ENCODE peak calls at places on chromosomes 1 and 21, in six cellular contexts. One of them, this sample, is unnamed.

GRCh38 chr1:220325306-220325995 is 53.2 kb upstream of the RAB3GAP2 start:
- DNase-seq in KBM-7: peak; percentile 16
- DNase-seq in NCI-H1930: no peak
- DNase-seq in KG1: no peak
- DNase-seq in fibroblast of mammary gland: no peak
- DNase-seq in left ventricle myocardium superior: no peak
- DNase-seq in this sample: no peak

GRCh38 chr1:9732123-9732971 is 80.8 kb downstream of the PIK3CD start:
- DNase-seq in KBM-7: no peak
- DNase-seq in NCI-H1930: no peak
- DNase-seq in left ventricle myocardium superior: no peak
- DNase-seq in fibroblast of mammary gland: peak; percentile 9
- DNase-seq in KG1: no peak
- DNase-seq in this sample: no peak

GRCh38 chr1:203467550-203467921 is 8.1 kb upstream of the PRELP start:
- DNase-seq in left ventricle myocardium superior: peak; percentile 87
- DNase-seq in KBM-7: no peak
- DNase-seq in fibroblast of mammary gland: peak; percentile 36
- DNase-seq in KG1: no peak
- DNase-seq in NCI-H1930: no peak
- DNase-seq in this sample: no peak

GRCh38 chr1:5480906-5481305 is 511.3 kb downstream of the NPHP4 start:
- DNase-seq in NCI-H1930: no peak
- DNase-seq in KG1: no peak
- DNase-seq in KBM-7: no peak
- DNase-seq in fibroblast of mammary gland: no peak
- DNase-seq in left ventricle myocardium superior: no peak
- DNase-seq in this sample: no peak

GRCh38 chr1:244220410-244220809 is 169.3 kb downstream of the ZBTB18 start:
- DNase-seq in KG1: no peak
- DNase-seq in KBM-7: no peak
- DNase-seq in left ventricle myocardium superior: no peak
- DNase-seq in fibroblast of mammary gland: no peak
- DNase-seq in NCI-H1930: no peak
- DNase-seq in this sample: no peak

GRCh38 chr1:209527372-209527771 is 56.1 kb upstream of the CAMK1G start:
- DNase-seq in KG1: no peak
- DNase-seq in NCI-H1930: no peak
- DNase-seq in left ventricle myocardium superior: no peak
- DNase-seq in fibroblast of mammary gland: peak; percentile 74
- DNase-seq in KBM-7: no peak
- DNase-seq in this sample: peak; percentile 4

GRCh38 chr21:46356494-46357334 is 32.8 kb downstream of the PCNT start:
- DNase-seq in KG1: no peak
- DNase-seq in NCI-H1930: no peak
- DNase-seq in left ventricle myocardium superior: peak; percentile 15
- DNase-seq in fibroblast of mammary gland: no peak
- DNase-seq in KBM-7: no peak
- DNase-seq in this sample: no peak

GRCh38 chr1:228307218-228308023 is 99.2 kb downstream of the TRIM11 start:
- DNase-seq in NCI-H1930: no peak
- DNase-seq in left ventricle myocardium superior: peak; percentile 24
- DNase-seq in fibroblast of mammary gland: no peak
- DNase-seq in KG1: no peak
- DNase-seq in KBM-7: no peak
- DNase-seq in this sample: no peak

GRCh38 chr1:228745497-228745896 is 10.2 kb downstream of the RHOU start:
- DNase-seq in KBM-7: no peak
- DNase-seq in NCI-H1930: no peak
- DNase-seq in KG1: no peak
- DNase-seq in fibroblast of mammary gland: no peak
- DNase-seq in left ventricle myocardium superior: no peak
- DNase-seq in this sample: no peak

GRCh38 chr1:164792410-164793004 is 233.5 kb downstream of the PBX1 start:
- DNase-seq in fibroblast of mammary gland: no peak
- DNase-seq in NCI-H1930: no peak
- DNase-seq in KBM-7: no peak
- DNase-seq in KG1: no peak
- DNase-seq in left ventricle myocardium superior: no peak
- DNase-seq in this sample: no peak

GRCh38 chr1:53627666-53628065 is 111.3 kb downstream of the GLIS1 start:
- DNase-seq in KG1: no peak
- DNase-seq in KBM-7: no peak
- DNase-seq in fibroblast of mammary gland: no peak
- DNase-seq in NCI-H1930: no peak
- DNase-seq in left ventricle myocardium superior: no peak
- DNase-seq in this sample: no peak

GRCh38 chr1:89363196-89363595 is 663 bp upstream of the GBP6 start:
- DNase-seq in KBM-7: no peak
- DNase-seq in left ventricle myocardium superior: no peak
- DNase-seq in NCI-H1930: no peak
- DNase-seq in fibroblast of mammary gland: no peak
- DNase-seq in KG1: no peak
- DNase-seq in this sample: peak; percentile 1

GRCh38 chr1:201709564-201710295 is 119.2 kb upstream of the IPO9 start:
- DNase-seq in NCI-H1930: peak; percentile 17
- DNase-seq in left ventricle myocardium superior: peak; percentile 87
- DNase-seq in KBM-7: peak; percentile 65
- DNase-seq in fibroblast of mammary gland: peak; percentile 67
- DNase-seq in KG1: no peak
- DNase-seq in this sample: peak; percentile 66

GRCh38 chr21:33767236-33767635 is 124.9 kb downstream of the ITSN1 start:
- DNase-seq in NCI-H1930: no peak
- DNase-seq in left ventricle myocardium superior: no peak
- DNase-seq in fibroblast of mammary gland: peak; percentile 58
- DNase-seq in KG1: no peak
- DNase-seq in KBM-7: no peak
- DNase-seq in this sample: peak; percentile 46

GRCh38 chr1:232667781-232668101 is 37.8 kb upstream of the SIPA1L2 start:
- DNase-seq in KG1: no peak
- DNase-seq in left ventricle myocardium superior: no peak
- DNase-seq in fibroblast of mammary gland: peak; percentile 77
- DNase-seq in NCI-H1930: no peak
- DNase-seq in KBM-7: no peak
- DNase-seq in this sample: peak; percentile 25

GRCh38 chr1:15027515-15027948 is 126.0 kb upstream of the TMEM51 start:
- DNase-seq in KBM-7: peak; percentile 61
- DNase-seq in fibroblast of mammary gland: peak; percentile 58
- DNase-seq in NCI-H1930: peak; percentile 13
- DNase-seq in KG1: no peak
- DNase-seq in left ventricle myocardium superior: peak; percentile 79
- DNase-seq in this sample: peak; percentile 54

GRCh38 chr1:19047373-19047772 is 90.9 kb upstream of the IFFO2 start:
- DNase-seq in KBM-7: no peak
- DNase-seq in fibroblast of mammary gland: no peak
- DNase-seq in left ventricle myocardium superior: peak; percentile 7
- DNase-seq in NCI-H1930: no peak
- DNase-seq in KG1: no peak
- DNase-seq in this sample: no peak

GRCh38 chr1:162562452-162562828 is 918 bp downstream of the UAP1 start:
- DNase-seq in KBM-7: no peak
- DNase-seq in KG1: peak; percentile 63
- DNase-seq in left ventricle myocardium superior: no peak
- DNase-seq in NCI-H1930: no peak
- DNase-seq in fibroblast of mammary gland: peak; percentile 84
- DNase-seq in this sample: peak; percentile 65

GRCh38 chr1:118773656-118774055 is 214.5 kb downstream of the TBX15 start:
- DNase-seq in KG1: no peak
- DNase-seq in NCI-H1930: no peak
- DNase-seq in fibroblast of mammary gland: peak; percentile 22
- DNase-seq in KBM-7: no peak
- DNase-seq in left ventricle myocardium superior: no peak
- DNase-seq in this sample: no peak

GRCh38 chr21:44426663-44427191 is 28.6 kb upstream of the LRRC3 start:
- DNase-seq in left ventricle myocardium superior: no peak
- DNase-seq in fibroblast of mammary gland: no peak
- DNase-seq in NCI-H1930: no peak
- DNase-seq in KBM-7: no peak
- DNase-seq in KG1: no peak
- DNase-seq in this sample: no peak

GRCh38 chr1:224851210-224851849 is 78.1 kb upstream of the DNAH14 start:
- DNase-seq in fibroblast of mammary gland: peak; percentile 63
- DNase-seq in NCI-H1930: peak; percentile 28
- DNase-seq in left ventricle myocardium superior: peak; percentile 57
- DNase-seq in KBM-7: peak; percentile 59
- DNase-seq in KG1: peak; percentile 9
- DNase-seq in this sample: peak; percentile 37

GRCh38 chr1:85576642-85577420 is 3.7 kb upstream of the CCN1 start:
- DNase-seq in KBM-7: peak; percentile 81
- DNase-seq in fibroblast of mammary gland: peak; percentile 88
- DNase-seq in left ventricle myocardium superior: peak; percentile 92
- DNase-seq in NCI-H1930: peak; percentile 52
- DNase-seq in KG1: peak; percentile 14
- DNase-seq in this sample: peak; percentile 88

GRCh38 chr1:18941221-18942141 is 15.0 kb downstream of the IFFO2 start:
- DNase-seq in left ventricle myocardium superior: no peak
- DNase-seq in KBM-7: no peak
- DNase-seq in NCI-H1930: no peak
- DNase-seq in fibroblast of mammary gland: peak; percentile 55
- DNase-seq in KG1: no peak
- DNase-seq in this sample: peak; percentile 97

GRCh38 chr21:32044205-32044874 is 171.5 kb downstream of the HUNK start:
- DNase-seq in left ventricle myocardium superior: no peak
- DNase-seq in fibroblast of mammary gland: no peak
- DNase-seq in KBM-7: no peak
- DNase-seq in NCI-H1930: no peak
- DNase-seq in KG1: no peak
- DNase-seq in this sample: no peak

GRCh38 chr1:223515915-223516314 is 122.7 kb downstream of the CCDC185 start:
- DNase-seq in KG1: no peak
- DNase-seq in fibroblast of mammary gland: no peak
- DNase-seq in KBM-7: no peak
- DNase-seq in NCI-H1930: no peak
- DNase-seq in left ventricle myocardium superior: no peak
- DNase-seq in this sample: no peak

GRCh38 chr1:25148673-25149300 is 83.5 kb downstream of the SYF2 start:
- DNase-seq in left ventricle myocardium superior: no peak
- DNase-seq in fibroblast of mammary gland: peak; percentile 10
- DNase-seq in NCI-H1930: no peak
- DNase-seq in KBM-7: peak; percentile 70
- DNase-seq in KG1: peak; percentile 30
- DNase-seq in this sample: no peak

GRCh38 chr1:229031491-229032341 is 239.2 kb upstream of the RAB4A start:
- DNase-seq in KBM-7: no peak
- DNase-seq in fibroblast of mammary gland: no peak
- DNase-seq in left ventricle myocardium superior: no peak
- DNase-seq in KG1: no peak
- DNase-seq in NCI-H1930: no peak
- DNase-seq in this sample: no peak

GRCh38 chr1:212635141-212635601 is 26.6 kb downstream of the ATF3 start:
- DNase-seq in fibroblast of mammary gland: no peak
- DNase-seq in NCI-H1930: no peak
- DNase-seq in KBM-7: peak; percentile 27
- DNase-seq in left ventricle myocardium superior: no peak
- DNase-seq in KG1: peak; percentile 28
- DNase-seq in this sample: peak; percentile 74